ENCODE peak calls at places on chromosomes 3 and 15, in eight cellular contexts. M is activated T-helper 9 cell treated with anti-CD3 and anti-CD28 coated beads, Interleukin-2, amount 50 U/mL, for 16 hours; Q is AG08395; H is WTC11; Y is T-cell; E is NCI-H1436; T is NCI-H1092 treated with DMSO at 0.1 percent for 48 hours; W is progenitor cell of endocrine pancreas. X is an unnamed sample.

GRCh38 chr3:74463515-74463914 is 150.9 kb downstream of the CNTN3 start:
- DNase-seq in M (no peak), Q (no peak), H (no peak), Y (no peak), E (no peak), T (no peak), W (no peak), X (no peak)

GRCh38 chr15:58545307-58546065 is 113.7 kb downstream of the LIPC start:
- DNase-seq in M (no peak), Q (no peak), H (no peak), Y (no peak), E (no peak), T (no peak), W (no peak), X (no peak)

GRCh38 chr15:68450192-68450591 is 18.2 kb upstream of the ITGA11 start:
- DNase-seq in M (no peak), Q (no peak), H (no peak), Y (no peak), E (no peak), T (no peak), W (no peak), X (no peak)

GRCh38 chr3:124885466-124886167 is 1.5 kb downstream of the ITGB5 start:
- DNase-seq in M (no peak), Q (peak), H (no peak), Y (no peak), E (no peak), T (no peak), W (no peak), X (no peak)

GRCh38 chr3:117054551-117054950 is 345.0 kb downstream of the TUSC7 start:
- DNase-seq in M (no peak), Q (no peak), H (no peak), Y (no peak), E (no peak), T (no peak), W (no peak), X (no peak)

GRCh38 chr15:74749832-74750231 is 1.2 kb downstream of the CYP1A2 start:
- DNase-seq in M (no peak), Q (no peak), H (no peak), Y (no peak), E (no peak), T (no peak), W (no peak), X (no peak)

GRCh38 chr3:33786565-33787327 is 11.7 kb upstream of the PDCD6IP start:
- DNase-seq in M (no peak), Q (no peak), H (no peak), Y (no peak), E (no peak), T (no peak), W (no peak), X (no peak)

GRCh38 chr15:64014995-64015394 is 31.3 kb downstream of the DAPK2 start:
- DNase-seq in M (no peak), Q (no peak), H (no peak), Y (no peak), E (no peak), T (no peak), W (no peak), X (no peak)

GRCh38 chr3:48472673-48472922 is 26.1 kb downstream of the ATRIP start:
- DNase-seq in M (no peak), Q (no peak), H (peak), Y (no peak), E (no peak), T (no peak), W (no peak), X (no peak)

GRCh38 chr3:100538339-100538706 is 45.9 kb downstream of the TMEM45A start:
- DNase-seq in M (no peak), Q (no peak), H (no peak), Y (no peak), E (no peak), T (no peak), W (no peak), X (no peak)

GRCh38 chr3:37991823-37992222 is 1.2 kb downstream of the VILL start:
- DNase-seq in M (no peak), Q (no peak), H (no peak), Y (no peak), E (no peak), T (no peak), W (no peak), X (no peak)

GRCh38 chr3:42226470-42227425 is 39.2 kb downstream of the CCK start:
- DNase-seq in M (no peak), Q (no peak), H (no peak), Y (no peak), E (peak), T (no peak), W (no peak), X (no peak)

GRCh38 chr3:14598143-14598569 is 53.4 kb upstream of the CCDC174 start:
- DNase-seq in M (peak), Q (peak), H (peak), Y (peak), E (peak), T (peak), W (peak), X (no peak)

GRCh38 chr3:178856804-178857203 is 214.8 kb downstream of the ZMAT3 start:
- DNase-seq in M (no peak), Q (no peak), H (no peak), Y (no peak), E (no peak), T (peak), W (no peak), X (no peak)

GRCh38 chr15:83106994-83107840 is at the start of gene TM6SF1:
- DNase-seq in M (no peak), Q (no peak), H (peak), Y (no peak), E (no peak), T (no peak), W (peak), X (no peak)

GRCh38 chr3:134308350-134308891 is 57.8 kb upstream of the RYK start:
- DNase-seq in M (peak), Q (peak), H (peak), Y (peak), E (peak), T (peak), W (peak), X (peak)

GRCh38 chr15:48062476-48062875 is 58.3 kb upstream of the SLC24A5 start:
- DNase-seq in M (no peak), Q (peak), H (no peak), Y (no peak), E (peak), T (peak), W (no peak), X (no peak)